ENCODE peak calls at places on chromosome 7, in four cellular contexts. A is EL, W is ureter, L is RPMI8226. U is an unnamed sample.

GRCh38 chr7:142301923-142302550 is 44.2 kb upstream of the PRSS58 start:
- DNase-seq in A (peak; percentile 8), W (no peak), L (peak; percentile 38), U (peak; percentile 30)

GRCh38 chr7:82897500-82897899 is 265.2 kb downstream of the PCLO start:
- DNase-seq in A (peak; percentile 29), W (no peak), L (no peak), U (peak; percentile 30)

GRCh38 chr7:152180048-152180447 is 154.6 kb downstream of the GALNT11 start:
- DNase-seq in A (no peak), W (no peak), L (no peak), U (no peak)

GRCh38 chr7:53315986-53316385 is 280.6 kb downstream of the POM121L12 start:
- DNase-seq in A (no peak), W (no peak), L (no peak), U (peak; percentile 50)

GRCh38 chr7:44961844-44962482 is 16.9 kb downstream of the MYO1G start:
- DNase-seq in A (no peak), W (no peak), L (no peak), U (peak; percentile 24)

GRCh38 chr7:112592565-112592964 is 111.8 kb downstream of the LSMEM1 start:
- DNase-seq in A (no peak), W (no peak), L (no peak), U (no peak)

GRCh38 chr7:130432886-130433285 is 7.9 kb downstream of the CEP41 start:
- DNase-seq in A (peak; percentile 32), W (no peak), L (no peak), U (peak; percentile 64)

GRCh38 chr7:37342665-37343471 is 105.8 kb downstream of the ELMO1 start:
- DNase-seq in A (no peak), W (no peak), L (peak; percentile 88), U (peak; percentile 59)

GRCh38 chr7:127123220-127123619 is 129.5 kb downstream of the GRM8 start:
- DNase-seq in A (no peak), W (no peak), L (no peak), U (no peak)

GRCh38 chr7:106947244-106947728 is 82.2 kb downstream of the PIK3CG start:
- DNase-seq in A (peak; percentile 70), W (peak; percentile 53), L (peak; percentile 65), U (peak; percentile 79)

GRCh38 chr7:5296627-5297226 is 14.0 kb downstream of the SLC29A4 start:
- DNase-seq in A (no peak), W (no peak), L (peak; percentile 87), U (no peak)

GRCh38 chr7:155190608-155191536 is 106.8 kb upstream of the INSIG1 start:
- DNase-seq in A (peak; percentile 34), W (no peak), L (peak; percentile 66), U (no peak)

GRCh38 chr7:103988468-103989199 is 824 bp downstream of the RELN start:
- DNase-seq in A (peak; percentile 2), W (no peak), L (no peak), U (no peak)

GRCh38 chr7:127393370-127394058 is 1.0 kb upstream of the ZNF800 start:
- DNase-seq in A (peak; percentile 10), W (peak; percentile 42), L (no peak), U (peak; percentile 27)

GRCh38 chr7:40701836-40702551 is 567.2 kb downstream of the SUGCT start:
- DNase-seq in A (no peak), W (no peak), L (no peak), U (peak; percentile 24)

GRCh38 chr7:75944507-75944906 is 29.6 kb downstream of the POR start:
- DNase-seq in A (no peak), W (no peak), L (no peak), U (no peak)

GRCh38 chr7:130930260-130930659 is 196.3 kb upstream of the KLF14 start:
- DNase-seq in A (no peak), W (no peak), L (no peak), U (no peak)

GRCh38 chr7:26645126-26645525 is 219.3 kb downstream of the SKAP2 start:
- DNase-seq in A (no peak), W (no peak), L (no peak), U (no peak)

GRCh38 chr7:96701258-96701657 is 8.4 kb downstream of the SEM1 start:
- DNase-seq in A (no peak), W (no peak), L (no peak), U (no peak)

GRCh38 chr7:125511310-125511709 is 581.7 kb upstream of the POT1 start:
- DNase-seq in A (no peak), W (no peak), L (no peak), U (no peak)

GRCh38 chr7:107972986-107973385 is 30.0 kb downstream of the LAMB1 start:
- DNase-seq in A (no peak), W (no peak), L (no peak), U (no peak)

GRCh38 chr7:151272410-151272809 is 23.9 kb upstream of the SMARCD3 start:
- DNase-seq in A (no peak), W (peak; percentile 63), L (no peak), U (no peak)

GRCh38 chr7:117127585-117128168 is 174.4 kb downstream of the ST7 start:
- DNase-seq in A (peak; percentile 64), W (no peak), L (peak; percentile 75), U (peak; percentile 72)

GRCh38 chr7:92834661-92835139 is 1.7 kb downstream of the CDK6 start:
- DNase-seq in A (peak; percentile 38), W (peak; percentile 44), L (peak; percentile 33), U (peak; percentile 52)

GRCh38 chr7:1579481-1580421 is 9.9 kb upstream of the PSMG3 start:
- DNase-seq in A (peak; percentile 60), W (no peak), L (peak; percentile 77), U (peak; percentile 52)

GRCh38 chr7:74466196-74466813 is 12.6 kb downstream of the GTF2IRD1 start:
- DNase-seq in A (no peak), W (no peak), L (no peak), U (no peak)

GRCh38 chr7:23462846-23463245 is 7.4 kb downstream of the IGF2BP3 start:
- DNase-seq in A (peak; percentile 52), W (no peak), L (no peak), U (peak; percentile 51)

U was measured in M059J.